ENCODE peak calls at places on chromosomes 2 and 18, in ten cellular contexts. V, I, D, U, L, M, H, N, J and O are unnamed samples.

GRCh38 chr18:13540783-13541182 is 185.6 kb downstream of the FAM210A start:
- DNase-seq in V (no peak), I (no peak), D (no peak), U (no peak), L (no peak), M (peak), H (no peak), N (no peak), J (no peak), O (no peak)

GRCh38 chr18:58476022-58476421 is 152.9 kb downstream of the ALPK2 start:
- DNase-seq in V (no peak), I (no peak), D (no peak), U (no peak), L (no peak), M (no peak), H (no peak), N (no peak), J (no peak), O (no peak)

GRCh38 chr2:129587426-129588064 is 391.9 kb upstream of the RAB6C start:
- DNase-seq in V (no peak), I (no peak), D (no peak), U (no peak), L (no peak), M (no peak), H (peak), N (peak), J (no peak), O (no peak)

GRCh38 chr2:163467206-163467605 is 268.6 kb downstream of the FIGN start:
- DNase-seq in V (no peak), I (no peak), D (no peak), U (no peak), L (no peak), M (no peak), H (no peak), N (no peak), J (no peak), O (no peak)

GRCh38 chr2:29219374-29219773 is 104.2 kb downstream of the CLIP4 start:
- DNase-seq in V (no peak), I (no peak), D (no peak), U (no peak), L (no peak), M (no peak), H (no peak), N (no peak), J (no peak), O (no peak)

GRCh38 chr2:230981704-230982103 is 14.2 kb upstream of the SPATA3 start:
- DNase-seq in V (no peak), I (no peak), D (no peak), U (peak), L (no peak), M (no peak), H (no peak), N (no peak), J (no peak), O (no peak)

GRCh38 chr2:104658149-104658839 is 195.6 kb upstream of the POU3F3 start:
- DNase-seq in V (no peak), I (no peak), D (peak), U (peak), L (no peak), M (no peak), H (peak), N (no peak), J (peak), O (no peak)

GRCh38 chr18:32049393-32050161 is 31.0 kb downstream of the RNF125 start:
- DNase-seq in V (no peak), I (no peak), D (no peak), U (peak), L (peak), M (peak), H (no peak), N (no peak), J (no peak), O (no peak)

GRCh38 chr2:158529379-158530110 is 72.8 kb downstream of the PKP4 start:
- DNase-seq in V (peak), I (no peak), D (no peak), U (no peak), L (no peak), M (no peak), H (no peak), N (no peak), J (no peak), O (peak)

GRCh38 chr2:138276367-138276766 is 225.2 kb upstream of the SPOPL start:
- DNase-seq in V (no peak), I (no peak), D (no peak), U (no peak), L (no peak), M (no peak), H (no peak), N (no peak), J (no peak), O (no peak)
- H3K4me3 ChIP-seq in V (no peak), I (no peak), D (no peak), U (no peak), L (no peak), M (no peak), H (no peak), N (no peak), J (no peak), O (no peak)

DNA sequence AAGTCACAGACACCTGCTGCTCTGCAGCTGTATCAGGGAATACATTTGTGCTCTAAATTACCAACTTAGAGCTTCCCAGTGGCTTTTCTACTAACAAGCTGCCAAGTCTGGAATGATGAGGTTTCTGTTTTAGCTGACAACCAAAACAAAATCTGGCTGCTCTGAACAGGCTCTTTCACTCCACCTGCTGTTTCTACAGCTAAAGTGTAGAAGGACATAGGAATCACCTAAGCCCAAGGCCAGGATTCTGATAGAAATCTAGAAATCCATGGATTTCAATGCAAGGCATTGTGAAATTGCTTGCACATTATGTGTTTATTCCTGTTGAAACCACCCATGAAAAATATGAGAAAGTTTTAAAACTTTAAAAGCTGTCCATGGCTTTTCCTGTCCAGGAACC is 201.2 kb downstream of the SUCLG1 start:
- DNase-seq in V (no peak), I (no peak), D (no peak), U (no peak), L (no peak), M (no peak), H (peak), N (no peak), J (peak), O (no peak)
- TF ChIP-seq CTCF in V (no peak), I (peak), D (no peak), U (no peak), L (no peak), M (no peak), H (peak), N (no peak), J (no peak), O (no peak)

GRCh38 chr2:197705912-197706838 is 1.0 kb downstream of the MARS2 start:
- DNase-seq in V (no peak), I (no peak), D (no peak), U (peak), L (no peak), M (no peak), H (no peak), N (no peak), J (no peak), O (no peak)
- H3K4me3 ChIP-seq in V (peak), I (peak), D (peak), U (peak), L (peak), M (peak), H (peak), N (peak), J (peak), O (peak)

GRCh38 chr18:48104703-48105102 is 174.2 kb upstream of the SMAD2 start:
- DNase-seq in V (no peak), I (no peak), D (no peak), U (no peak), L (no peak), M (no peak), H (no peak), N (no peak), J (no peak), O (no peak)

GRCh38 chr18:48108136-48108535 is 177.7 kb upstream of the SMAD2 start:
- DNase-seq in V (no peak), I (no peak), D (no peak), U (no peak), L (no peak), M (no peak), H (no peak), N (no peak), J (no peak), O (no peak)

GRCh38 chr18:48106498-48106897 is 176.0 kb upstream of the SMAD2 start:
- DNase-seq in V (no peak), I (no peak), D (no peak), U (no peak), L (no peak), M (no peak), H (no peak), N (no peak), J (no peak), O (no peak)

GRCh38 chr18:48106976-48107781 is 176.7 kb upstream of the SMAD2 start:
- DNase-seq in V (no peak), I (no peak), D (no peak), U (no peak), L (no peak), M (no peak), H (peak), N (no peak), J (no peak), O (no peak)

GRCh38 chr18:48105317-48105716 is 174.9 kb upstream of the SMAD2 start:
- DNase-seq in V (no peak), I (no peak), D (no peak), U (no peak), L (no peak), M (no peak), H (peak), N (no peak), J (no peak), O (no peak)
- TF ChIP-seq CTCF in V (no peak), I (no peak), D (no peak), U (no peak), L (no peak), M (no peak), H (peak), N (peak), J (no peak), O (no peak)

GRCh38 chr2:113895819-113896563 is 6.1 kb downstream of the ACTR3 start:
- DNase-seq in V (no peak), I (no peak), D (no peak), U (no peak), L (no peak), M (no peak), H (no peak), N (no peak), J (no peak), O (no peak)

GRCh38 chr2:113892004-113892740 is 2.3 kb downstream of the ACTR3 start:
- DNase-seq in V (no peak), I (no peak), D (no peak), U (peak), L (no peak), M (no peak), H (no peak), N (no peak), J (no peak), O (no peak)

GRCh38 chr2:113894156-113894743 is 4.4 kb downstream of the ACTR3 start:
- DNase-seq in V (peak), I (no peak), D (no peak), U (no peak), L (no peak), M (no peak), H (peak), N (no peak), J (no peak), O (peak)

GRCh38 chr2:113896791-113897190 is 6.9 kb downstream of the ACTR3 start:
- DNase-seq in V (no peak), I (no peak), D (no peak), U (no peak), L (no peak), M (no peak), H (no peak), N (no peak), J (no peak), O (no peak)

DNA sequence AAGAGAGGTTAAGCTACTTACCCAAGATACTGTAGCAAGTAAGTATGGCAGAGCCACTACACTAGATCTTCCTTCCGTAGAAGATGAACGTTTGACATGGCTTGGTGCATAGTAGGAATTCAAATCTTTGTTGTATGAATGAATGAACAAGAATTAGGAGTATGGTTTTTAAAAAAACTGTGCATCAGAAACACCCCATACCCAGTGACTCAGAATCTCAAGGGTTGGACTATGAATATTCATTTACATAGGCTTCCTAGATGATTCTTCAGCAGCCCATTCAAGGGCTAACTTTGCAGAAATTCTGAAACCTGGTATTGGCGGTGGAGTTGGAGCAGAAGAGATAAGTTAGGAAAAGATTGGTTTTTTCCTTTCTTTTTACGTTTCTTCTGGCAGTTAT is 5.4 kb downstream of the ACTR3 start:
- DNase-seq in V (no peak), I (no peak), D (no peak), U (no peak), L (no peak), M (no peak), H (no peak), N (no peak), J (no peak), O (no peak)
- H3K4me3 ChIP-seq in V (no peak), I (no peak), D (no peak), U (peak), L (no peak), M (no peak), H (peak), N (no peak), J (no peak), O (no peak)

GRCh38 chr2:189702071-189702470 is 27.6 kb downstream of the ANKAR start:
- DNase-seq in V (no peak), I (no peak), D (no peak), U (no peak), L (no peak), M (no peak), H (peak), N (no peak), J (no peak), O (peak)
- TF ChIP-seq CTCF in V (peak), I (peak), D (no peak), U (peak), L (no peak), M (no peak), H (no peak), N (no peak), J (peak), O (peak)

GRCh38 chr2:38933653-38934052 is 44.0 kb downstream of the ARHGEF33 start:
- DNase-seq in V (peak), I (no peak), D (no peak), U (no peak), L (no peak), M (no peak), H (no peak), N (no peak), J (no peak), O (no peak)
- H3K4me3 ChIP-seq in V (no peak), I (no peak), D (no peak), U (no peak), L (no peak), M (no peak), H (no peak), N (no peak), J (no peak), O (no peak)

GRCh38 chr18:45839415-45840395 is 14.2 kb downstream of the SIGLEC15 start:
- DNase-seq in V (peak), I (no peak), D (no peak), U (peak), L (no peak), M (no peak), H (peak), N (no peak), J (peak), O (peak)
- TF ChIP-seq CTCF in V (peak), I (peak), D (no peak), U (peak), L (peak), M (no peak), H (peak), N (peak), J (peak), O (peak)

DNA sequence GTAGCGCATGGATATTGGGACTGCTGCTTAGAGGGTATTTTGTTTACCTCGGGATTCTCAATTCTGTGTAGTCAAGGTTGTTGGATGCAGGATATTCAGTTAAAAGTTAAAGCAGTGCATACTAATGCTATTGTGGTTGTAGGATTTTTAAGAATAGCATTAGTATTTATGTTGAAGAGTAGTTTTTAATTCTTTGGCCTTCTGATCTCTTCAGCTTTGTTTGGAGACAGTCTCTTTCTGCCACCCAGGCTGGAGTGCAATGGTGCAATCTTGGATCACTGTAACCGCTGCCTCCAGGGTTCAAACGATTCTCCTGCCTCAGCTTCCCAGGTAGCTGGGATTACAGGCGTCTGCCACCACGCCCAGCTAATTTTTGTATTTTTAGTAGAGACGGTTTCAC is 1.5 kb downstream of the RHBDD1 start:
- DNase-seq in V (no peak), I (no peak), D (no peak), U (no peak), L (no peak), M (no peak), H (no peak), N (no peak), J (no peak), O (no peak)
- H3K4me3 ChIP-seq in V (peak), I (peak), D (no peak), U (peak), L (no peak), M (no peak), H (no peak), N (peak), J (no peak), O (no peak)